ENCODE peak calls at places on chromosomes 12 and 14, in five cellular contexts. A, X, H, G and J are unnamed samples.

GRCh38 chr12:132795847-132796246 is 32.8 kb downstream of the GOLGA3 start:
- DNase-seq in A (no peak), X (no peak), H (no peak), G (no peak), J (no peak)

GRCh38 chr12:26704684-26705475 is 128.1 kb downstream of the ITPR2 start:
- DNase-seq in A (peak; percentile 40), X (no peak), H (peak; percentile 41), G (no peak), J (no peak)

GRCh38 chr14:99687284-99688209 is 3.4 kb downstream of the CYP46A1 start:
- DNase-seq in A (no peak), X (peak; percentile 52), H (no peak), G (no peak), J (no peak)

GRCh38 chr12:109449845-109450532 is 27.1 kb downstream of the KCTD10 start:
- DNase-seq in A (no peak), X (no peak), H (no peak), G (peak; percentile 62), J (no peak)

GRCh38 chr14:105026033-105026785 is 5.3 kb upstream of the CDCA4 start:
- DNase-seq in A (no peak), X (no peak), H (peak; percentile 68), G (no peak), J (no peak)

GRCh38 chr12:107775093-107775721 is 703 bp downstream of the ASCL4 start:
- DNase-seq in A (no peak), X (no peak), H (peak; percentile 30), G (no peak), J (no peak)

GRCh38 chr12:132143328-132144071 is 619 bp downstream of the DDX51 start:
- DNase-seq in A (peak; percentile 40), X (no peak), H (peak; percentile 54), G (no peak), J (no peak)

GRCh38 chr12:50597200-50598195 is 92.7 kb downstream of the DIP2B start:
- DNase-seq in A (peak; percentile 71), X (no peak), H (peak; percentile 95), G (no peak), J (peak; percentile 49)

GRCh38 chr14:60166144-60166543 is 946 bp upstream of the DHRS7 start:
- DNase-seq in A (peak; percentile 20), X (no peak), H (peak; percentile 4), G (no peak), J (no peak)

GRCh38 chr14:60164717-60165546 is at the start of gene DHRS7:
- DNase-seq in A (peak; percentile 96), X (peak; percentile 81), H (peak; percentile 92), G (peak; percentile 86), J (peak; percentile 82)

GRCh38 chr14:60163741-60164140 is 1.5 kb downstream of the DHRS7 start:
- DNase-seq in A (no peak), X (no peak), H (peak; percentile 5), G (no peak), J (no peak)

GRCh38 chr14:60164404-60164716 is 838 bp downstream of the DHRS7 start:
- DNase-seq in A (peak; percentile 71), X (no peak), H (no peak), G (no peak), J (no peak)

DNA sequence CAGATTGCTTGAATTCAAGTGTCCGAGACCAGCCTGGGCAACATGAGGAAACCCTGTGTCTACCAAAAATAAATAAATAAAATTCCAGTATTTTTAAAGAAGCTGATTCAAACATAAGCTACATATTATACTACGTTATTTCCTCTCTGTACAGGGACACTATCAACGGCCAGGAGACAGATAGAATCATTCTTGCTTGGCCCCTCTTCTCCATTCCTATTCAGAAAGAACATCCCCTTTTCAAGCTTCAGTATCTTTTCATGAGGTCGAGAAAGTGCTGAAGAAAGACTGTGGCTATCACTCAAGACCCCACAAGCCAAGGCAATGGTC is 314 bp upstream of the DHRS7 start:
- DNase-seq in A (no peak), X (no peak), H (no peak), G (no peak), J (no peak)
- H3K4me3 ChIP-seq in A (peak overlapping the region; percentile 99), X (peak overlapping the region; percentile 68), H (peak overlapping the region; percentile 87), G (peak overlapping the region; percentile 66), J (peak overlapping the region; percentile 74)

GRCh38 chr14:95466506-95466905 is 49.9 kb downstream of the SYNE3 start:
- DNase-seq in A (no peak), X (no peak), H (no peak), G (no peak), J (no peak)
- H3K9me3 ChIP-seq in A (no peaks in the 10 kb centered on the region), X (no peaks in the 10 kb centered on the region), H (no peaks in the 10 kb centered on the region), G (no peaks in the 10 kb centered on the region), J (no peaks in the 10 kb centered on the region)

DNA sequence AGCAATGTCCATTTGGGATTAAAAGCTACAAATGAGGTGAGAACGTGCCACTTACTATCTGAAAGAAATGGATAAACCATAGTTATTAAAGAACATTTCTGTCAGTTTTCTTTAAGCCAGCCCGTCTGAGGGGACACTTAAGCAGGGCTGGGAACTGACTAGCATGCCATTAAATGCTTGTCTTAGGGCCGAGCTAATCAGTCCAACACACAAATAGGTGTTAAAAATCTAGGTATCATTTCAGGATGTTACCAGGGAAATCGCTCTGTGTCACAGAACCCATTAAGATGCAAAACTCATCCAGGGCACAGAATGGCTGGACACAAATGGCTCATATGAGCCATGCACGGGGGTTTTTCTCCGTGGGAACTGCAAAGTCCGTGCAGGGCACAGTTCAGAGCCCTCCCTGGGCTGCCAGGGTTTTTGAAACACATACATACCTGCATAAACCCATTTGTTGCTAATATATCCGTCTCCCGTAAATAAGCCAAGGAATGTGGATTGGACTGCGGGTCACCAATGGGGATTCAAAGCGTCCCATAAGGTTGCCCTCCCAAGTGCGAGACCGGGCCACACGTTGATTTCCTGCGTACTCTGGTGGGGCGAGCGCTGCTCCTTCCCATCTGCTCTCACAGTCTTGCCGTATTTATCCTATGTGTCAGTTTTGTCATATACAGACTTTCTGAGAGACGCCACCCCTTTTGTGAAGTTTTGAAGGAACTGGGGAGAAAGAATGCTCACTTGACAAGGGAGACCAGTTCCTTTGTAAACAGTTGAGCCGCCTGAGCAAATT is 5.4 kb upstream of the GSC start:
- DNase-seq in A (no peak), X (no peak), H (no peak), G (no peak), J (no peak)
- H3K27me3 ChIP-seq in A (no peaks in the 10 kb centered on the region), X (peaks cover 30% of the 10 kb centered on the region), H (peaks cover 24% of the 10 kb centered on the region), G (peaks cover 97% of the 10 kb centered on the region), J (no peaks in the 10 kb centered on the region)

DNA sequence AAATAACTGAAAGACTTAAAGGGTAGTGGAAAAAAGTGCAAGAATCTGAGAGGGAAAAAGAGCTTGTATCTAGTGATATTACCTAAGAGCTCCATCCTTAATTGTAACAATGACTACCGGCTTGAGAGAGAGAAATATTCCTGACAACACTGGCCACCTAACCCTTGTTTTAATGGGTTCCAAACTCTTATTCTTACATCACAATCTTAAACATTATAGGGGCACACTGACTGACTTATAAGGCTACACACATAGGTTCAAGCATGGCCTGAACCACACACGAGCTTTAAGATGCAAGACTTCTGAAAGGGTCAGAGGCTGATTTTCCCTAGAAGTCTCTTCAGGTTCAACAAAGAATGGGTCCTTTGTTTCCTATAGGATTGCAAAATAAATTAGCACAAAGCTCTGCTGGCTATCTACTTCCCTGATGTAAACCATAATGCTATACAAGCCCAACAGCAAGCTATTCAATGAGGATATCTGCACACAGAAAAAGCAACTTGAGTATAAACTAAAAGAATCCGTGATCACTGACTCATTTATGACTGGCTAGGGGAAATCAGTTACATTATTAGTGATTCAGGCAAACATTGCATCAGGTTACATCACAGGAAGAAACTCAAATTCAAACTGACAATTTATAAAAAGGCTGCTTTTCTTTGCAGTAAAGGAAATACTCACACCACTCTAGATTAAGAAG is 8.6 kb downstream of the BTG1 start:
- DNase-seq in A (peak; percentile 91), X (no peak), H (peak; percentile 90), G (no peak), J (no peak)
- H3K4me3 ChIP-seq in A (peak overlapping the region; percentile 95), X (peak overlapping the region; percentile 66), H (peak overlapping the region; percentile 95), G (peak overlapping the region; percentile 74), J (no peak overlapping the region)

GRCh38 chr12:34390846-34391700 is 368.8 kb downstream of the ALG10 start:
- DNase-seq in A (no peak), X (no peak), H (no peak), G (no peak), J (no peak)
- H3K9me3 ChIP-seq in A (no peaks in the 10 kb centered on the region), X (no peaks in the 10 kb centered on the region), H (no peaks in the 10 kb centered on the region), G (peaks cover 11% of the 10 kb centered on the region), J (no peaks in the 10 kb centered on the region)